ENCODE peak calls at places on chromosomes 1 and 21, in four cellular contexts. One of them, this sample, is unnamed.

GRCh38 chr1:12514597-12514996 is 103.4 kb downstream of the DHRS3 start:
- DNase-seq in Calu3: no peak
- DNase-seq in fibroblast of lung: no peak
- DNase-seq in brain microvascular endothelial cell: no peak
- DNase-seq in this sample: no peak

GRCh38 chr1:214337015-214337414 is 56.1 kb downstream of the SMYD2 start:
- DNase-seq in Calu3: no peak
- DNase-seq in fibroblast of lung: no peak
- DNase-seq in brain microvascular endothelial cell: no peak
- DNase-seq in this sample: no peak

GRCh38 chr1:43699281-43699680 is 8.1 kb upstream of the ST3GAL3 start:
- DNase-seq in Calu3: no peak
- DNase-seq in fibroblast of lung: no peak
- DNase-seq in brain microvascular endothelial cell: no peak
- DNase-seq in this sample: no peak

GRCh38 chr1:67535474-67535873 is 105.3 kb upstream of the SERBP1 start:
- DNase-seq in Calu3: peak
- DNase-seq in fibroblast of lung: peak
- DNase-seq in brain microvascular endothelial cell: peak
- DNase-seq in this sample: peak

GRCh38 chr1:226995966-226996332 is 55.9 kb downstream of the COQ8A start:
- DNase-seq in Calu3: no peak
- DNase-seq in fibroblast of lung: no peak
- DNase-seq in brain microvascular endothelial cell: no peak
- DNase-seq in this sample: no peak

GRCh38 chr1:64885648-64886047 is 80.7 kb downstream of the JAK1 start:
- DNase-seq in Calu3: no peak
- DNase-seq in fibroblast of lung: no peak
- DNase-seq in brain microvascular endothelial cell: no peak
- DNase-seq in this sample: no peak

GRCh38 chr1:248821101-248821500 is 4.6 kb downstream of the SH3BP5L start:
- DNase-seq in Calu3: no peak
- DNase-seq in fibroblast of lung: peak
- DNase-seq in brain microvascular endothelial cell: peak
- DNase-seq in this sample: no peak

GRCh38 chr21:42080788-42081083 is 9.6 kb downstream of the UMODL1 start:
- DNase-seq in Calu3: no peak
- DNase-seq in fibroblast of lung: peak
- DNase-seq in brain microvascular endothelial cell: peak
- DNase-seq in this sample: no peak

GRCh38 chr1:1163538-1164070 is 10.1 kb upstream of the TTLL10 start:
- DNase-seq in Calu3: no peak
- DNase-seq in fibroblast of lung: no peak
- DNase-seq in brain microvascular endothelial cell: no peak
- DNase-seq in this sample: no peak

GRCh38 chr1:246297314-246298273 is 209.5 kb downstream of the SMYD3 start:
- DNase-seq in Calu3: no peak
- DNase-seq in fibroblast of lung: peak
- DNase-seq in brain microvascular endothelial cell: no peak
- DNase-seq in this sample: no peak
- TF ChIP-seq CTCF in Calu3: no peak
- TF ChIP-seq CTCF in fibroblast of lung: no peak
- TF ChIP-seq CTCF in brain microvascular endothelial cell: no peak
- TF ChIP-seq CTCF in this sample: no peak

GRCh38 chr1:34642679-34643078 is 112.2 kb upstream of the GJB5 start:
- DNase-seq in Calu3: no peak
- DNase-seq in fibroblast of lung: no peak
- DNase-seq in brain microvascular endothelial cell: no peak
- DNase-seq in this sample: no peak
- TF ChIP-seq CTCF in Calu3: no peak
- TF ChIP-seq CTCF in fibroblast of lung: no peak
- TF ChIP-seq CTCF in brain microvascular endothelial cell: no peak
- TF ChIP-seq CTCF in this sample: no peak

DNA sequence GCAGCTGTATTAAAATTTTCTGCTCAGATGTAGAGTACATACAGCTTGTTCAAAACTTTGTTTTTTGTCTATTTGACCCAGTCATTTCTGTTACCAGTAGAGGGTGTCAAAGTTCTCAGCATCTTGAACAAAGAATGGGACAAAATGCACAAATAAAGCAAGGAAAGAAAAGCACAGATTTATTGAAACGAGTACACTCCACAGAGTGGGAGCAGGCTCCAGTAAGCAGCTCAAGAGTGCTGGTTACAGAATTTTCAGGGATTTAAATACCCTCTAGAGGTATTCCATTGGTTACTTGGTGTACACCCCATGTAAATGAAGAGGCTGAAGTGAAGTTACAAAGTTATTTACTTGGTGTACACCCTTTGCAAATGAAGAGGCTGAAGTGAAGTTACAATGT is 8.9 kb upstream of the PRMT6 start:
- DNase-seq in Calu3: no peak
- DNase-seq in fibroblast of lung: no peak
- DNase-seq in brain microvascular endothelial cell: no peak
- DNase-seq in this sample: no peak
- TF ChIP-seq CTCF in Calu3: no peak
- TF ChIP-seq CTCF in fibroblast of lung: no peak
- TF ChIP-seq CTCF in brain microvascular endothelial cell: no peak
- TF ChIP-seq CTCF in this sample: no peak

GRCh38 chr1:236507022-236507700 is 16.6 kb upstream of the LGALS8 start:
- DNase-seq in Calu3: no peak
- DNase-seq in fibroblast of lung: peak
- DNase-seq in brain microvascular endothelial cell: peak
- DNase-seq in this sample: no peak
- TF ChIP-seq CTCF in Calu3: no peak
- TF ChIP-seq CTCF in fibroblast of lung: no peak
- TF ChIP-seq CTCF in brain microvascular endothelial cell: no peak
- TF ChIP-seq CTCF in this sample: no peak

DNA sequence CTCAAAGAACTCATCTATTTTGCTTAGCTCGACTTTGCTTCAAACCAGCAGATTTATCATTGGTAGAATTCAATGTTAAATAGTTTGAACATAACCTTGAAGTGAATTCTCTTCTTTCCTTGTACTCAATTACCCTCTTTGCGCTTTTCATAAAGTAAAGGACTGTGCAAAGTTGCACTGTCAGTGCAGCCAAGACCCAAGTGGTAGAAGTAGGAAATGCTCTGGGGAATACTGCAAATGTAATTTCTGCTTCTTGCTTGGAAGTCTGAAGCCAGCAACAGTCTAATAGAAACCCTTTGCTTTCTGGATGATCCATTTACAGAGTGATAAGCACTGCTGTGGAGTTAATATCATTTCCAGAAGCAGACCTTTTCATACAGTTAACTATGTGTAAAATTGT is 936.7 kb upstream of the TMPRSS15 start:
- DNase-seq in Calu3: no peak
- DNase-seq in fibroblast of lung: no peak
- DNase-seq in brain microvascular endothelial cell: no peak
- DNase-seq in this sample: no peak
- TF ChIP-seq CTCF in Calu3: no peak
- TF ChIP-seq CTCF in fibroblast of lung: no peak
- TF ChIP-seq CTCF in brain microvascular endothelial cell: no peak
- TF ChIP-seq CTCF in this sample: no peak

GRCh38 chr1:74775735-74776134 is 42.8 kb downstream of the TYW3 start:
- DNase-seq in Calu3: no peak
- DNase-seq in fibroblast of lung: no peak
- DNase-seq in brain microvascular endothelial cell: no peak
- DNase-seq in this sample: no peak
- TF ChIP-seq CTCF in Calu3: no peak
- TF ChIP-seq CTCF in fibroblast of lung: no peak
- TF ChIP-seq CTCF in brain microvascular endothelial cell: no peak
- TF ChIP-seq CTCF in this sample: no peak

DNA sequence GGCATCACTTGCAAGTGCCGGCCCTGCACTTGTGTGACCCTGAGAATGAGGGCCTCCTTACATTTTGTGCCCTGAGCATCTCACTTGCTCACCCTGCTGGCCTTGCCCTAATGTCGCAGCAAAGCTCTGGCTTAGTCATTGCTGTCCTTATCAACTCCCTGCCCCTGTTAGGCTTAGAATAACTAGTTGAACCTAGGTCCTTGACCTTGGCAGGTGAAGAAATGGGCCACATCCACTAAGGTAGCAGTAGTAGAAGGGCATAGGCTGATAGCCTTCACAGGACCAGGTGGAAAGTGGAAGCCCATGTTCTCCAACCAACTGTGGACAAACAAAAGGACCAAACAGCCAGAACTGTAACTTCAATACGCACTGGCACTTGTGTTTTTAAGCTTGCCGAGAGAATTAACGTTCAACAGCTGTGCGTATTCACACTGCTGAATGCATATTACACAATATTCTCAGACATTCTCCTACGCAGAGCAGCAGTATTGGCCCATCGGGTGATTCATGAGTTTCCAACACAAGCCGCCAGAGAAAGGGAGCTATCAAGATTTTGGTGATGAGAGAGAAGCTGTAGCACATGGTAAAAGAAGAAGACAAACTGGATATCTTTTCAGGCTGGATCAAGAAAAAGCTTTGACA is 27.7 kb upstream of the PTGFRN start:
- DNase-seq in Calu3: peak
- DNase-seq in fibroblast of lung: peak
- DNase-seq in brain microvascular endothelial cell: peak
- DNase-seq in this sample: no peak
- TF ChIP-seq CTCF in Calu3: no peak
- TF ChIP-seq CTCF in fibroblast of lung: peak
- TF ChIP-seq CTCF in brain microvascular endothelial cell: peak
- TF ChIP-seq CTCF in this sample: peak